ENCODE peak calls at places on chromosomes 3 and 15, in five cellular contexts. X, R, U, G and M are unnamed samples.

GRCh38 chr15:55796321-55796965 is 53.5 kb upstream of the PRTG start:
- DNase-seq in X (no peak), G (no peak), R (no peak), U (no peak), M (no peak)

GRCh38 chr3:128339491-128340012 is 127.1 kb downstream of the DNAJB8 start:
- DNase-seq in R (no peak), X (no peak), G (no peak), U (no peak), M (no peak)

GRCh38 chr15:43273243-43273642 is 6.5 kb upstream of the TGM5 start:
- DNase-seq in G (no peak), U (no peak), X (no peak), R (no peak), M (no peak)

GRCh38 chr3:105253225-105253624 is 113.5 kb upstream of the ALCAM start:
- DNase-seq in X (no peak), U (no peak), R (no peak), G (no peak), M (no peak)

GRCh38 chr3:116453676-116454346 is 8.5 kb upstream of the LSAMP start:
- DNase-seq in R (no peak), G (no peak), U (no peak), X (no peak), M (no peak)

GRCh38 chr15:62362608-62363007 is 197.5 kb upstream of the C2CD4B start:
- DNase-seq in X (no peak), G (no peak), R (no peak), U (no peak), M (no peak)

GRCh38 chr15:62059818-62060115 is 480 bp downstream of the VPS13C start:
- DNase-seq in R (no peak), U (no peak), G (peak; percentile 71), X (no peak), M (peak; percentile 58)

GRCh38 chr15:101108791-101109190 is 143.1 kb downstream of the CHSY1 start:
- DNase-seq in X (no peak), R (no peak), U (no peak), G (no peak), M (no peak)

GRCh38 chr15:51203797-51204196 is 109.1 kb upstream of the TNFAIP8L3 start:
- DNase-seq in X (no peak), R (no peak), G (no peak), U (no peak), M (no peak)

GRCh38 chr3:134291300-134292254 is 40.9 kb upstream of the RYK start:
- DNase-seq in G (no peak), R (no peak), U (no peak), X (no peak), M (no peak)

GRCh38 chr15:95709959-95710695 is 620.4 kb upstream of the NR2F2 start:
- DNase-seq in G (no peak), U (no peak), X (no peak), R (no peak), M (no peak)

GRCh38 chr15:77026501-77027110 is 31.7 kb downstream of the PSTPIP1 start:
- DNase-seq in X (no peak), G (peak; percentile 12), R (peak; percentile 4), U (peak; percentile 6), M (no peak)

GRCh38 chr3:59108091-59108815 is 58.4 kb upstream of the CFAP20DC start:
- DNase-seq in U (no peak), R (no peak), X (no peak), G (no peak), M (no peak)

GRCh38 chr3:175398676-175399075 is 539.5 kb downstream of the NAALADL2 start:
- DNase-seq in U (no peak), R (no peak), G (no peak), X (no peak), M (no peak)

GRCh38 chr15:83158393-83158792 is 49.2 kb downstream of the HDGFL3 start:
- DNase-seq in U (no peak), X (no peak), R (no peak), G (no peak), M (no peak)

GRCh38 chr15:95972136-95972553 is 358.4 kb upstream of the NR2F2 start:
- DNase-seq in R (no peak), U (no peak), X (peak; percentile 37), G (no peak), M (no peak)

GRCh38 chr15:31561156-31561555 is 234.5 kb downstream of the KLF13 start:
- DNase-seq in X (no peak), U (no peak), R (no peak), G (no peak), M (no peak)

GRCh38 chr3:196837819-196838420 is 29.8 kb upstream of the SENP5 start:
- DNase-seq in R (peak; percentile 68), X (peak; percentile 22), U (no peak), G (peak; percentile 56), M (peak; percentile 71)

GRCh38 chr3:136545664-136546266 is 206.4 kb downstream of the STAG1 start:
- DNase-seq in G (no peak), R (no peak), U (no peak), X (no peak), M (no peak)
- TF ChIP-seq CTCF in G (no peak), R (no peak), U (no peak), X (no peak), M (no peak)

GRCh38 chr3:57753016-57753415 is 3.1 kb upstream of the SLMAP start:
- DNase-seq in G (no peak), X (no peak), R (no peak), U (no peak), M (no peak)

GRCh38 chr3:57756022-57756527 is at the start of gene SLMAP:
- DNase-seq in R (peak; percentile 86), U (peak; percentile 88), G (peak; percentile 91), X (peak; percentile 90), M (peak; percentile 92)

GRCh38 chr3:57757642-57758297 is 1.7 kb downstream of the SLMAP start:
- DNase-seq in G (no peak), U (peak; percentile 13), R (peak; percentile 13), X (no peak), M (no peak)

GRCh38 chr3:57756528-57757401 is 656 bp downstream of the SLMAP start:
- DNase-seq in R (peak; percentile 51), U (peak; percentile 30), G (peak; percentile 37), X (no peak), M (peak; percentile 46)

GRCh38 chr3:57755368-57756021 is 614 bp upstream of the SLMAP start:
- DNase-seq in U (peak; percentile 12), G (no peak), R (no peak), X (no peak), M (peak; percentile 23)
- TF ChIP-seq CTCF in U (peak; percentile 39), G (no peak), R (peak; percentile 11), X (no peak), M (peak; percentile 10)

GRCh38 chr3:8191406-8191805 is 310.2 kb upstream of the LMCD1 start:
- DNase-seq in G (no peak), R (no peak), X (no peak), U (no peak), M (no peak)
- TF ChIP-seq CTCF in G (no peak), R (no peak), X (no peak), U (no peak), M (no peak)

GRCh38 chr3:185070491-185071335 is 82.1 kb downstream of the C3orf70 start:
- DNase-seq in G (no peak), U (no peak), X (no peak), R (peak; percentile 34), M (peak; percentile 55)
- TF ChIP-seq CTCF in G (no peak), U (peak; percentile 45), X (peak; percentile 25), R (peak; percentile 22), M (no peak)

DNA sequence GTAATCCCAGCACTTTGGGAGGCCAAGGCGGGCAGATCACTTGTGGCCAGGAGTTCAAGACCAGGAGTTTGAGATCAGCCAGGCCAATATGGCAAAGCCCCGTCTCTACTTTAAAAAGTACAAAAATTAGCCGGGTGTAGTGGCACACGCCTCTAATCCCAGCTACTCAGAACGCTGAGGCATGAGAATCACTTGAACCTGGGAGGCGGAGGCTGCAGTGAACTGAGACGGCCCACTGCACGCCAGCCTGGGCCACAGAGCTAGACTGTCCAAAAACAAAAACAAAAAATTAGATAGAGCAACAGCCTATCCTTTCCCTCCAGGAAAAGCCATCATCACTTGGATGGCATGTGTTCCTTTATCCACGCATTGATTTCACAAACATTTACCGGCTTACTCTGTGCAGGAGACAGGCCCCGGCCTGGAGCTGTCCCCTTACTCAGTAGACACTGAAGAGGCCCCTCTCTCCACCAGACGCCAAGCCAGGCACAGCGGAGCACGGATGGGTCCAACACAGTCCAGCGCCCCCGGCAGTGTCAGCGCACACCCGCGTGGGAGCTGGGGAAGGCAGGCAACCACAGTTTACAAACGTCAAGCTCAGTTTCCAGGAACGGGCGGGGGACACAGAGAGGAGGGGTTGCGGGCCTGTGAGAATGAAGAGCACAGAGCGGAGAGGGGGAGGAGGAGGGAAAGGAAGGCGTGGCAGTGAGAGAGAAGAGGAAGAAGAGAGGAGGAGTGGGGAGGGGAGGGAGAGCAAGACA is 3.1 kb downstream of the GP5 start:
- DNase-seq in R (no peak), X (no peak), G (no peak), U (no peak), M (no peak)
- TF ChIP-seq CTCF in R (no peak), X (no peak), G (no peak), U (no peak), M (no peak)

DNA sequence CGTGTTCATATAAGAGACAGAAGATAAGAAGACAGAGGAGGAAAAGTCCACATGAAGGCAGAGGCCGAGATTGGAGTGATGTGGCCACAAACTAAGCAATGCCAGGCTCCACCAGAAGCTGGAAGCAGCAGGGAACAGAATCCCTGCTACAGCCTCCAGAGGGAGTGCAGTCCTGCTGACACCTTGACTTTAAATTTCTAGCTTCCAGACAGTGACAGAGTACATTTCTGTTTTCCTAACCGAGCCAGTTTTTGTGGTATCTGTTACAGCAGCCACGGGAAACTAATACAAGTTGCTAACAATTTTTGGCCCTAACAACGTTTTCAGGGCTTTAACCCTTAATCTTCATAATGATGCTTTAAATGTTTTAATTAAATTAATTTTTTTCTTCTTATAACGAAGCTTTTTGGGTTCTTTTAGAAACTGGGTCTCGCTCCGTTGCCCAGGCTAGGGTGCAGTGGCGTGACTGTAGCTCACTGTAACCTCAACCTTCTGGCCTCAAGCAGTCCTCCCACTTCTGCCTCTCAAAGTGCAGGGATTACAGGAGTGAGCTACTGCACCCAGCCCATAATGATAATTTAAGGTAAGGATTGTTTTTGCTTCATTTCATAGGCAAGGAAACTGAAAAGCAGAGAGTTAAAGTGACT is 202.3 kb upstream of the PROK2 start:
- DNase-seq in G (no peak), X (no peak), R (peak; percentile 26), U (no peak), M (no peak)
- TF ChIP-seq CTCF in G (no peak), X (peak; percentile 41), R (peak; percentile 24), U (peak; percentile 42), M (no peak)